ENCODE peak calls at places on chromosomes 5 and 9, in six cellular contexts. One of them, this sample, is unnamed.

GRCh38 chr5:155025890-155026289 is 12.3 kb downstream of the KIF4B start:
- DNase-seq in HCT116: no peak
- DNase-seq in GM12892: no peak
- DNase-seq in gastrocnemius medialis: no peak
- DNase-seq in right lobe of liver: no peak
- DNase-seq in IMR-90: no peak
- DNase-seq in this sample: no peak

GRCh38 chr5:149298163-149298562 is 26.5 kb downstream of the AFAP1L1 start:
- DNase-seq in HCT116: no peak
- DNase-seq in GM12892: no peak
- DNase-seq in gastrocnemius medialis: no peak
- DNase-seq in right lobe of liver: no peak
- DNase-seq in IMR-90: no peak
- DNase-seq in this sample: no peak

GRCh38 chr9:13358128-13358527 is 78.6 kb upstream of the MPDZ start:
- DNase-seq in HCT116: no peak
- DNase-seq in GM12892: no peak
- DNase-seq in gastrocnemius medialis: no peak
- DNase-seq in right lobe of liver: no peak
- DNase-seq in IMR-90: peak; percentile 92
- DNase-seq in this sample: no peak

GRCh38 chr9:88373018-88373417 is 15.2 kb upstream of the SPIN1 start:
- DNase-seq in HCT116: no peak
- DNase-seq in GM12892: no peak
- DNase-seq in gastrocnemius medialis: no peak
- DNase-seq in right lobe of liver: no peak
- DNase-seq in IMR-90: no peak
- DNase-seq in this sample: no peak

GRCh38 chr5:10973316-10973715 is 212.3 kb upstream of the DAP start:
- DNase-seq in HCT116: no peak
- DNase-seq in GM12892: no peak
- DNase-seq in gastrocnemius medialis: no peak
- DNase-seq in right lobe of liver: no peak
- DNase-seq in IMR-90: no peak
- DNase-seq in this sample: no peak

GRCh38 chr5:12772276-12772675 is 868.0 kb upstream of the CTNND2 start:
- DNase-seq in HCT116: no peak
- DNase-seq in GM12892: no peak
- DNase-seq in gastrocnemius medialis: no peak
- DNase-seq in right lobe of liver: no peak
- DNase-seq in IMR-90: no peak
- DNase-seq in this sample: no peak

GRCh38 chr9:129221979-129222635 is 44.0 kb upstream of the IER5L start:
- DNase-seq in HCT116: no peak
- DNase-seq in GM12892: no peak
- DNase-seq in gastrocnemius medialis: no peak
- DNase-seq in right lobe of liver: no peak
- DNase-seq in IMR-90: no peak
- DNase-seq in this sample: no peak

GRCh38 chr9:20594521-20594920 is 27.8 kb downstream of the MLLT3 start:
- DNase-seq in HCT116: no peak
- DNase-seq in GM12892: no peak
- DNase-seq in gastrocnemius medialis: no peak
- DNase-seq in right lobe of liver: no peak
- DNase-seq in IMR-90: no peak
- DNase-seq in this sample: no peak

GRCh38 chr9:127353882-127354281 is 43.1 kb upstream of the SLC2A8 start:
- DNase-seq in HCT116: no peak
- DNase-seq in GM12892: no peak
- DNase-seq in gastrocnemius medialis: no peak
- DNase-seq in right lobe of liver: no peak
- DNase-seq in IMR-90: no peak
- DNase-seq in this sample: no peak

GRCh38 chr9:136615631-136616306 is 46.9 kb upstream of the EGFL7 start:
- DNase-seq in HCT116: no peak
- DNase-seq in GM12892: no peak
- DNase-seq in gastrocnemius medialis: no peak
- DNase-seq in right lobe of liver: no peak
- DNase-seq in IMR-90: peak; percentile 13
- DNase-seq in this sample: no peak

GRCh38 chr9:136616307-136616635 is 46.4 kb upstream of the EGFL7 start:
- DNase-seq in HCT116: no peak
- DNase-seq in GM12892: no peak
- DNase-seq in gastrocnemius medialis: no peak
- DNase-seq in right lobe of liver: no peak
- DNase-seq in IMR-90: no peak
- DNase-seq in this sample: no peak

GRCh38 chr9:136618578-136619547 is 43.9 kb upstream of the EGFL7 start:
- DNase-seq in HCT116: no peak
- DNase-seq in GM12892: no peak
- DNase-seq in gastrocnemius medialis: no peak
- DNase-seq in right lobe of liver: peak; percentile 64
- DNase-seq in IMR-90: no peak
- DNase-seq in this sample: peak; percentile 55

GRCh38 chr9:136617746-136618577 is 44.8 kb upstream of the EGFL7 start:
- DNase-seq in HCT116: no peak
- DNase-seq in GM12892: no peak
- DNase-seq in gastrocnemius medialis: no peak
- DNase-seq in right lobe of liver: no peak
- DNase-seq in IMR-90: no peak
- DNase-seq in this sample: peak; percentile 62

GRCh38 chr9:136616948-136617695 is 45.6 kb upstream of the EGFL7 start:
- DNase-seq in HCT116: no peak
- DNase-seq in GM12892: no peak
- DNase-seq in gastrocnemius medialis: no peak
- DNase-seq in right lobe of liver: peak; percentile 19
- DNase-seq in IMR-90: no peak
- DNase-seq in this sample: no peak
- TF ChIP-seq POLR2A in HCT116: no peak
- TF ChIP-seq POLR2A in GM12892: no peak
- TF ChIP-seq POLR2A in gastrocnemius medialis: no peak
- TF ChIP-seq POLR2A in right lobe of liver: no peak
- TF ChIP-seq POLR2A in IMR-90: no peak
- TF ChIP-seq POLR2A in this sample: no peak

GRCh38 chr5:68313336-68313735 is 97.8 kb downstream of the PIK3R1 start:
- DNase-seq in HCT116: no peak
- DNase-seq in GM12892: no peak
- DNase-seq in gastrocnemius medialis: no peak
- DNase-seq in right lobe of liver: no peak
- DNase-seq in IMR-90: no peak
- DNase-seq in this sample: no peak
- TF ChIP-seq POLR2A in HCT116: no peak
- TF ChIP-seq POLR2A in GM12892: no peak
- TF ChIP-seq POLR2A in gastrocnemius medialis: no peak
- TF ChIP-seq POLR2A in right lobe of liver: no peak
- TF ChIP-seq POLR2A in IMR-90: no peak
- TF ChIP-seq POLR2A in this sample: no peak

GRCh38 chr5:42994285-42995151 is 45.6 kb downstream of the ANXA2R start:
- DNase-seq in HCT116: peak; percentile 81
- DNase-seq in GM12892: no peak
- DNase-seq in gastrocnemius medialis: peak; percentile 64
- DNase-seq in right lobe of liver: peak; percentile 81
- DNase-seq in IMR-90: peak; percentile 93
- DNase-seq in this sample: peak; percentile 91
- TF ChIP-seq POLR2A in HCT116: no peak
- TF ChIP-seq POLR2A in GM12892: no peak
- TF ChIP-seq POLR2A in gastrocnemius medialis: no peak
- TF ChIP-seq POLR2A in right lobe of liver: no peak
- TF ChIP-seq POLR2A in IMR-90: no peak
- TF ChIP-seq POLR2A in this sample: peak; percentile 44

DNA sequence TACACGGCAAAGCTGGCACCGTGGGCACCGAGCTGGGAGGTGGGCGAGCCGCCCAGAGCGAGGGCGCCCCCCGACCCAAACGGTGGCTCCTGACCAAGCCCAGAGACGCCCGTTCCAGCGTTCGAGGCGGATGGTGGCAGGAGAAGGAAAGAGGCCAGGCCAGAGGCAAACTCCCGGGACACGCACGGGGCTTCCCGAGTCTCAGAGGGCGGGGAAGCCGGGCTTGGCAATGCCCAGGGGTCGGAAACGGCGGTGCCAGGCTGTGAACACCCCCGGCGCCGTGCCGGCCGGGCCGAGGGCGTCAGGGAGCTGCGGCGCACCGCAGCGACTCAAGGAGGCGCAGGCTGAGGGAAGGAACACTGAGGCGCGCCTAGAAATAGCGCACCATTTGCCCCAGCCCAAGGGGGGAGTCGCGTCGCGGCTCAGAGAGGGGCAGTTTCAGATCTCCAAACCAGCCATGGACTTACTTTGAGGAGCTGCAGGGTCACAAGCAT is 397 bp downstream of the SPRY4 start:
- DNase-seq in HCT116: no peak
- DNase-seq in GM12892: no peak
- DNase-seq in gastrocnemius medialis: no peak
- DNase-seq in right lobe of liver: peak; percentile 60
- DNase-seq in IMR-90: no peak
- DNase-seq in this sample: no peak
- TF ChIP-seq POLR2A in HCT116: no peak
- TF ChIP-seq POLR2A in GM12892: no peak
- TF ChIP-seq POLR2A in gastrocnemius medialis: no peak
- TF ChIP-seq POLR2A in right lobe of liver: no peak
- TF ChIP-seq POLR2A in IMR-90: no peak
- TF ChIP-seq POLR2A in this sample: no peak

GRCh38 chr9:94813379-94813778 is 86.9 kb downstream of the AOPEP start:
- DNase-seq in HCT116: no peak
- DNase-seq in GM12892: no peak
- DNase-seq in gastrocnemius medialis: no peak
- DNase-seq in right lobe of liver: no peak
- DNase-seq in IMR-90: no peak
- DNase-seq in this sample: no peak
- TF ChIP-seq POLR2A in HCT116: no peak
- TF ChIP-seq POLR2A in GM12892: no peak
- TF ChIP-seq POLR2A in gastrocnemius medialis: no peak
- TF ChIP-seq POLR2A in right lobe of liver: no peak
- TF ChIP-seq POLR2A in IMR-90: no peak
- TF ChIP-seq POLR2A in this sample: no peak

DNA sequence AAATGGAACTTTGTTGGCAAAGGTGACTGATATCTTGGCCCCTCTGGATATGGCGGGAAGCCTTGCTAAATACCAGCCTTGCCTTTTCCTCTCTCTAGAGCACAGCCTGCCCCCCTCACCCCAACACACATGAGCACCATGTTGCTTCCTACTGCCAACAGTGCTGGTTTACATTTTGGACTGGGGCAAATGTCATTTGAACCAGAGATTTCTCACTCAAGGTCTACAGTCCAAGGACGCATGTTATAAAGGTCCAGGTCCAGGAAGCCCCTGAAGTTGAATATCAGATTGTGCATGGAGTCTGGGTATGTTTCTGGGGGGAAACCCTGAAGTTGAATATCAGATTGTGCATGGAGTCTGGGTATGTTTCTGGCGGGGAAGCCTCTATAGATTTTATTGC is 19.9 kb downstream of the NEURL1B start:
- DNase-seq in HCT116: no peak
- DNase-seq in GM12892: no peak
- DNase-seq in gastrocnemius medialis: no peak
- DNase-seq in right lobe of liver: no peak
- DNase-seq in IMR-90: no peak
- DNase-seq in this sample: no peak
- TF ChIP-seq POLR2A in HCT116: no peak
- TF ChIP-seq POLR2A in GM12892: no peak
- TF ChIP-seq POLR2A in gastrocnemius medialis: no peak
- TF ChIP-seq POLR2A in right lobe of liver: no peak
- TF ChIP-seq POLR2A in IMR-90: no peak
- TF ChIP-seq POLR2A in this sample: no peak

DNA sequence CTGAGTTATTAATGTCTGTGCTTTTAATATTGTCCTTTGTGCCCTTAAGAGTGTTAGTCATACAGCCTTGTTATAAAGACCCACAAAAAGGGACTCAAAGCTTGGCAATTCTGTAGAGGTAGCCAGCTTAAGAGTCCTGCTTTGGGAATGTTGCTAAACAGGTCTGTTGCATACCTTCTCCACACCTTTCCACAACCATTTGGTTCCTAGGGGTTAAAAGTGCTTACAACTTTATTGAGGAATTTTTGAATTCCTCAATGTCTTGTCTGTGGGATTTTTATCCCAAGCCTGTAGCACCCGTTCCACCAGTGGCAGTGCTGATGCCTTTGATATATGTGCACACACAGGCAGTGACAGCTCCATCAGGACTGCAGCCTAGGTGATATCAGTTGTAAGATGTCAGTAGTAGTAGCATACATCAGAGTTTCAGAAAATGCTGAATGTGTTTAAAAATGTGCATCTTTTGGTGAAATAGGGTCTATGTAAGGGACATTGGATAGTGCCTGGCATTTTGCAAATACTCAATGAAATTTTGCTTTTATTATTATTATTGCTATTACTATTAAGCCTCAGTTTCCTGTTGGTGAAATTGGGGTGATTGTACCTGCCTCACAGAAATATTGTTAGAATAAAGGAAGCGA is 68.5 kb downstream of the WWC1 start:
- DNase-seq in HCT116: peak; percentile 57
- DNase-seq in GM12892: no peak
- DNase-seq in gastrocnemius medialis: no peak
- DNase-seq in right lobe of liver: no peak
- DNase-seq in IMR-90: no peak
- DNase-seq in this sample: no peak
- TF ChIP-seq POLR2A in HCT116: no peak
- TF ChIP-seq POLR2A in GM12892: no peak
- TF ChIP-seq POLR2A in gastrocnemius medialis: no peak
- TF ChIP-seq POLR2A in right lobe of liver: no peak
- TF ChIP-seq POLR2A in IMR-90: no peak
- TF ChIP-seq POLR2A in this sample: no peak

DNA sequence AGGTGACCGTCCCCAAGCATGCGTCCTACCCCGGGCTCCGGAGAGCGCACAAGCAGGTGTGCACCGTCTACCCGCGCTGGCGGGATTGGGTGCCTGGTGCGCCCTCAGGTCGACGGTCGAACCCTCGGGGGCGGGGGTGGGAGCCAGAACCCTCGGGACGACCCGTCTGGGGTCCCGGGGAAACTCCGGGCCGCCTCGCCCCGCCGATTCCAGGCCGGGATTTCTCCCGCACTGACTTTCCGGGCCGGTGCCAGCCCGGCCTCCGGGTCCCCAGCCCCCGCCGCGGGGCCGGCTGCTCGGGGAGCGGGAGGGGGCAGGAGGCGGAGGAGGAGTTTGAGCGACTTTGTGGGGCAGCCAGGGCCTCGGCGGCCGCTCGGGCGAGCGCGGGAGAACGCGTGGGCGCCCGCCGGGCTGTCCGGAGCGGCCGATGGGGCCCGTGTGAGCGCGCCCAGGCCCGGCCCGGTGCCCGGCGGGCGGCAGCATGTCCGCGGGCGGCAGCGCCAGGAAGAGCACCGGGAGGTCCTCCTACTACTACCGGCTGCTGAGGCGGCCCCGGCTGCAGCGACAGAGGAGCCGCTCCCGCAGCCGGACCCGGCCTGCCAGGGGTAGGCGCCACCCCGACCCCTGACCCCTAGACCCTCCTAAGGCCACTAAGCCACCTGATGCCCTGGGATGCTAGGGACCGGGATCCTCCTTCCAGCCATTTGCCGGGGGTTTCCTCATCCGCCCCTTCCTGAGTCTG is at the start of gene DAB2IP:
- DNase-seq in HCT116: no peak
- DNase-seq in GM12892: no peak
- DNase-seq in gastrocnemius medialis: no peak
- DNase-seq in right lobe of liver: peak; percentile 67
- DNase-seq in IMR-90: peak; percentile 39
- DNase-seq in this sample: peak; percentile 65
- TF ChIP-seq POLR2A in HCT116: no peak
- TF ChIP-seq POLR2A in GM12892: no peak
- TF ChIP-seq POLR2A in gastrocnemius medialis: peak; percentile 31
- TF ChIP-seq POLR2A in right lobe of liver: peak; percentile 53
- TF ChIP-seq POLR2A in IMR-90: no peak
- TF ChIP-seq POLR2A in this sample: no peak